ENCODE peak calls at places on chromosomes 2 and 18, in seven cellular contexts. H is RCC 7860; T is islet precursor cell; W is HL-60; F is GM13976; A is AG09309; B is naive thymus-derived CD4-positive, alpha-beta T cell. S is an unnamed sample.

GRCh38 chr2:127660291-127660578 is 14.3 kb downstream of the GPR17 start:
- DNase-seq in F (no peak), B (no peak), T (no peak), H (no peak), A (no peak), W (no peak), S (no peak)

GRCh38 chr2:8576525-8577157 is 105.2 kb upstream of the ID2 start:
- DNase-seq in W (no peak), H (peak; percentile 69), T (peak; percentile 51), B (no peak), F (peak; percentile 59), A (no peak), S (no peak)

GRCh38 chr18:37476182-37476581 is 89.4 kb downstream of the CELF4 start:
- DNase-seq in H (no peak), W (no peak), B (no peak), A (no peak), F (peak; percentile 67), T (peak; percentile 67), S (no peak)

GRCh38 chr2:231410293-231411004 is 14.9 kb downstream of the B3GNT7 start:
- DNase-seq in B (no peak), F (no peak), W (no peak), A (no peak), H (no peak), T (no peak), S (no peak)

GRCh38 chr18:63182247-63182771 is 137.3 kb downstream of the BCL2 start:
- DNase-seq in B (no peak), F (no peak), T (no peak), H (no peak), A (no peak), W (no peak), S (no peak)

GRCh38 chr18:72830109-72830508 is 37.7 kb downstream of the NETO1 start:
- DNase-seq in B (no peak), F (peak; percentile 17), T (peak; percentile 78), H (no peak), A (no peak), W (no peak), S (peak; percentile 15)

GRCh38 chr2:101467306-101467705 is 7.6 kb downstream of the RFX8 start:
- DNase-seq in F (no peak), W (no peak), H (no peak), T (peak; percentile 82), A (no peak), B (no peak), S (peak; percentile 44)

GRCh38 chr2:158691619-158692018 is 103.5 kb upstream of the DAPL1 start:
- DNase-seq in T (no peak), H (no peak), A (no peak), B (no peak), F (no peak), W (no peak), S (no peak)

GRCh38 chr2:217555075-217555876 is 447.5 kb downstream of the TNS1 start:
- DNase-seq in H (no peak), B (no peak), T (peak; percentile 65), A (peak; percentile 45), W (no peak), F (no peak), S (no peak)

GRCh38 chr2:212845941-212846340 is 305.5 kb downstream of the IKZF2 start:
- DNase-seq in F (no peak), B (no peak), T (no peak), H (peak; percentile 79), W (no peak), A (peak; percentile 1), S (no peak)

GRCh38 chr2:134338180-134338579 is 84.3 kb downstream of the MGAT5 start:
- DNase-seq in A (no peak), B (no peak), W (no peak), T (no peak), H (no peak), F (no peak), S (no peak)

GRCh38 chr2:47725808-47726207 is 57.1 kb upstream of the MSH6 start:
- DNase-seq in A (no peak), F (no peak), H (no peak), B (no peak), T (no peak), W (no peak), S (no peak)

GRCh38 chr2:64405476-64406406 is 48.2 kb upstream of the LGALSL start:
- DNase-seq in F (no peak), T (no peak), H (peak; percentile 39), B (no peak), A (peak; percentile 46), W (no peak), S (peak; percentile 11)

GRCh38 chr2:73406996-73407395 is 21.4 kb downstream of the ALMS1 start:
- DNase-seq in F (no peak), W (no peak), A (no peak), B (no peak), H (no peak), T (no peak), S (no peak)

GRCh38 chr2:65800998-65801397 is 368.6 kb upstream of the SPRED2 start:
- DNase-seq in W (no peak), F (no peak), T (no peak), H (no peak), A (peak; percentile 5), B (no peak), S (no peak)

GRCh38 chr2:163692081-163692480 is 43.7 kb downstream of the FIGN start:
- DNase-seq in F (no peak), W (no peak), A (no peak), H (no peak), B (no peak), T (no peak), S (no peak)

GRCh38 chr18:48947583-48947982 is 3.2 kb downstream of the SMAD7 start:
- DNase-seq in F (no peak), H (peak; percentile 72), A (no peak), W (no peak), B (no peak), T (no peak), S (no peak)

S was measured in astrocyte of the cerebellum.